ENCODE peak calls at places on chromosomes 1 and 21, in five cellular contexts. H is DMS153; C is activated CD4-positive, CD25-positive, alpha-beta regulatory T cell; L is fibroblast of lung; B is SK-N-DZ. A is an unnamed sample.

GRCh38 chr1:32048440-32048839 is 24.3 kb upstream of the TMEM39B start:
- DNase-seq in H (no peak), C (no peak), L (peak), B (no peak), A (no peak)

GRCh38 chr1:49036700-49037099 is 260.0 kb upstream of the BEND5 start:
- DNase-seq in H (no peak), C (no peak), L (no peak), B (peak), A (no peak)

GRCh38 chr21:35619184-35619583 is 441.1 kb downstream of the SETD4 start:
- DNase-seq in H (no peak), C (no peak), L (peak), B (no peak), A (no peak)

GRCh38 chr1:154869351-154870116 is 547 bp downstream of the KCNN3 start:
- DNase-seq in H (no peak), C (no peak), L (peak), B (no peak), A (no peak)

GRCh38 chr21:33824156-33824941 is 91.3 kb downstream of the ATP5PO start:
- DNase-seq in H (no peak), C (no peak), L (peak), B (no peak), A (no peak)

GRCh38 chr1:19622204-19622603 is 21.9 kb upstream of the NBL1 start:
- DNase-seq in H (no peak), C (no peak), L (peak), B (no peak), A (no peak)

GRCh38 chr21:33854604-33855003 is 61.0 kb downstream of the ATP5PO start:
- DNase-seq in H (no peak), C (no peak), L (no peak), B (no peak), A (no peak)

GRCh38 chr1:25691211-25691610 is 74.6 kb downstream of the MAN1C1 start:
- DNase-seq in H (no peak), C (no peak), L (no peak), B (no peak), A (no peak)

GRCh38 chr1:179016694-179017382 is 8.9 kb upstream of the FAM20B start:
- DNase-seq in H (peak), C (no peak), L (peak), B (no peak), A (peak)

GRCh38 chr1:37175666-37176215 is 141.4 kb upstream of the GRIK3 start:
- DNase-seq in H (no peak), C (no peak), L (no peak), B (no peak), A (no peak)

GRCh38 chr1:56301791-56302190 is 277.6 kb downstream of the PLPP3 start:
- DNase-seq in H (no peak), C (no peak), L (peak), B (no peak), A (no peak)